ENCODE peak calls at places on chromosomes 13 and 19, in seven cellular contexts. One of them, this sample, is unnamed.
A peak's percentile ranks its signal among the peaks of the same experiment; 100 is the strongest.

GRCh38 chr13:30334663-30335386 is 27.5 kb upstream of the KATNAL1 start:
- DNase-seq in neuronal stem cell: peak; percentile 54
- DNase-seq in H1: peak; percentile 63
- DNase-seq in H9: peak; percentile 43
- DNase-seq in mesenchymal stem cell: no peak
- DNase-seq in trophoblast cell: peak; percentile 49
- DNase-seq in IMR-90: peak; percentile 4
- DNase-seq in this sample: peak; percentile 58

GRCh38 chr19:39038098-39038497 is 5.7 kb upstream of the FBXO27 start:
- DNase-seq in H9: peak; percentile 83
- DNase-seq in neuronal stem cell: peak; percentile 49
- DNase-seq in mesenchymal stem cell: peak; percentile 32
- DNase-seq in H1: peak; percentile 67
- DNase-seq in IMR-90: peak; percentile 25
- DNase-seq in trophoblast cell: peak; percentile 12
- DNase-seq in this sample: peak; percentile 81

GRCh38 chr13:110503037-110503901 is 58.3 kb downstream of the RAB20 start:
- DNase-seq in IMR-90: peak; percentile 12
- DNase-seq in H1: no peak
- DNase-seq in trophoblast cell: no peak
- DNase-seq in mesenchymal stem cell: peak; percentile 93
- DNase-seq in neuronal stem cell: no peak
- DNase-seq in H9: no peak
- DNase-seq in this sample: no peak

GRCh38 chr19:41476583-41476982 is 33.6 kb downstream of the ERICH4 start:
- DNase-seq in IMR-90: no peak
- DNase-seq in trophoblast cell: no peak
- DNase-seq in neuronal stem cell: no peak
- DNase-seq in H1: no peak
- DNase-seq in H9: no peak
- DNase-seq in mesenchymal stem cell: no peak
- DNase-seq in this sample: no peak

GRCh38 chr19:40445945-40446784 is 2.0 kb upstream of the SERTAD3 start:
- DNase-seq in H1: peak; percentile 50
- DNase-seq in H9: peak; percentile 62
- DNase-seq in neuronal stem cell: no peak
- DNase-seq in mesenchymal stem cell: peak; percentile 52
- DNase-seq in IMR-90: no peak
- DNase-seq in trophoblast cell: peak; percentile 75
- DNase-seq in this sample: peak; percentile 92

GRCh38 chr19:10431254-10431942 is 11.1 kb downstream of the PDE4A start:
- DNase-seq in H9: no peak
- DNase-seq in H1: peak; percentile 65
- DNase-seq in trophoblast cell: peak; percentile 44
- DNase-seq in mesenchymal stem cell: no peak
- DNase-seq in neuronal stem cell: no peak
- DNase-seq in IMR-90: no peak
- DNase-seq in this sample: peak; percentile 41

GRCh38 chr13:59261928-59262488 is 901.7 kb downstream of the DIAPH3 start:
- DNase-seq in H9: peak; percentile 30
- DNase-seq in H1: peak; percentile 49
- DNase-seq in mesenchymal stem cell: no peak
- DNase-seq in neuronal stem cell: no peak
- DNase-seq in trophoblast cell: no peak
- DNase-seq in IMR-90: peak; percentile 12
- DNase-seq in this sample: peak; percentile 80

GRCh38 chr13:109156181-109156935 is 526.9 kb downstream of the MYO16 start:
- DNase-seq in H9: no peak
- DNase-seq in H1: no peak
- DNase-seq in IMR-90: peak; percentile 86
- DNase-seq in trophoblast cell: peak; percentile 59
- DNase-seq in mesenchymal stem cell: peak; percentile 85
- DNase-seq in neuronal stem cell: no peak
- DNase-seq in this sample: peak; percentile 55

GRCh38 chr19:32908641-32909190 is 39.1 kb upstream of the SLC7A9 start:
- DNase-seq in H9: no peak
- DNase-seq in mesenchymal stem cell: no peak
- DNase-seq in H1: no peak
- DNase-seq in trophoblast cell: peak; percentile 83
- DNase-seq in IMR-90: no peak
- DNase-seq in neuronal stem cell: no peak
- DNase-seq in this sample: peak; percentile 48

DNA sequence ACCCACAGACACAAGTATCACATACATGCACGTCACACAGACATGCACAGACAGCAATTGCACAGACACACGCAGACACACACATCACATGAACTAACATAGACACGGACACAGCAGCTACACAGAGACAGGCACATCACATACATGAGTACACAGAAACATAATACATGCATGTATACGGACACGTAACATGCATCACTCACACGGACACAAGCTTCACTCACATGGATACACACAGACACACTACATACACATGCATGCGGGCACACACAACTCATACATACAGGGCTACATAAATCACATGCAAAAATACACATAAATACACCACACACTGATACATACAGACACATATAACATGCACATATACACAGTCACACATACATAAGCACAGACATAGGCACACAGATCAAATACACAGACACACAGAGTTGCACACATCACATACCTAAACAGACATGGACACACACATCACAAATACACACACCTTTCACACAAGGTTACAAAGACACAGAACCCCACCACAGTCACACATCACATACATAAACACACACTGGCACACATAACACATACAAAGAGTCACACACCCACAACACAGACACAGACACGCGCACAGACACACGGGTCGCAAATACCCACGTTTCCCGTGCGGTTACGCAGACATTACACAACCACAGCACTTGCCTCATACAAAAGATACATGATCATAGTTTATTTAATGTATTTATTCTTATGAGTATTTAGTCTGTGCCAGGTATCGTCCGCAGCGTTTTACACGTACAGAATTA is 1.1 kb upstream of the LMTK3 start:
- DNase-seq in IMR-90: no peak
- DNase-seq in mesenchymal stem cell: no peak
- DNase-seq in trophoblast cell: no peak
- DNase-seq in H9: no peak
- DNase-seq in H1: no peak
- DNase-seq in neuronal stem cell: no peak
- DNase-seq in this sample: no peak
- H3K79me1 ChIP-seq in IMR-90: no peaks in the 10 kb centered on the region
- H3K79me1 ChIP-seq in mesenchymal stem cell: no peaks in the 10 kb centered on the region
- H3K79me1 ChIP-seq in trophoblast cell: peaks cover 4% of the 10 kb centered on the region
- H3K79me1 ChIP-seq in H9: no peaks in the 10 kb centered on the region
- H3K79me1 ChIP-seq in H1: no peaks in the 10 kb centered on the region
- H3K79me1 ChIP-seq in neuronal stem cell: peaks cover 1% of the 10 kb centered on the region
- H3K79me1 ChIP-seq in this sample: no peaks in the 10 kb centered on the region

GRCh38 chr13:80109313-80109712 is 231.6 kb downstream of the SPRY2 start:
- DNase-seq in H1: no peak
- DNase-seq in mesenchymal stem cell: no peak
- DNase-seq in neuronal stem cell: no peak
- DNase-seq in IMR-90: no peak
- DNase-seq in trophoblast cell: no peak
- DNase-seq in H9: no peak
- DNase-seq in this sample: no peak
- H2BK5ac ChIP-seq in H1: no peak overlapping the region
- H2BK5ac ChIP-seq in mesenchymal stem cell: no peak overlapping the region
- H2BK5ac ChIP-seq in neuronal stem cell: no peak overlapping the region
- H2BK5ac ChIP-seq in IMR-90: no peak overlapping the region
- H2BK5ac ChIP-seq in trophoblast cell: no peak overlapping the region
- H2BK5ac ChIP-seq in H9: no peak overlapping the region
- H2BK5ac ChIP-seq in this sample: no peak overlapping the region

GRCh38 chr19:19632661-19633060 is 4.6 kb upstream of the LPAR2 start:
- DNase-seq in H9: no peak
- DNase-seq in neuronal stem cell: no peak
- DNase-seq in trophoblast cell: no peak
- DNase-seq in IMR-90: no peak
- DNase-seq in mesenchymal stem cell: no peak
- DNase-seq in H1: no peak
- DNase-seq in this sample: no peak

GRCh38 chr19:19633711-19634515 is 5.9 kb upstream of the LPAR2 start:
- DNase-seq in IMR-90: no peak
- DNase-seq in H9: no peak
- DNase-seq in neuronal stem cell: no peak
- DNase-seq in mesenchymal stem cell: no peak
- DNase-seq in trophoblast cell: no peak
- DNase-seq in H1: no peak
- DNase-seq in this sample: no peak

GRCh38 chr19:19636573-19636972 is 6.9 kb downstream of the GMIP start:
- DNase-seq in H1: no peak
- DNase-seq in H9: no peak
- DNase-seq in neuronal stem cell: no peak
- DNase-seq in mesenchymal stem cell: no peak
- DNase-seq in IMR-90: no peak
- DNase-seq in trophoblast cell: no peak
- DNase-seq in this sample: no peak

GRCh38 chr19:19635313-19635702 is 7.3 kb upstream of the LPAR2 start:
- DNase-seq in neuronal stem cell: no peak
- DNase-seq in trophoblast cell: no peak
- DNase-seq in H9: no peak
- DNase-seq in H1: no peak
- DNase-seq in mesenchymal stem cell: no peak
- DNase-seq in IMR-90: no peak
- DNase-seq in this sample: no peak

GRCh38 chr19:19634516-19635312 is 6.7 kb upstream of the LPAR2 start:
- DNase-seq in neuronal stem cell: no peak
- DNase-seq in H9: no peak
- DNase-seq in H1: no peak
- DNase-seq in mesenchymal stem cell: no peak
- DNase-seq in trophoblast cell: no peak
- DNase-seq in IMR-90: no peak
- DNase-seq in this sample: no peak
- H3K79me1 ChIP-seq in neuronal stem cell: no peaks in the 10 kb centered on the region
- H3K79me1 ChIP-seq in H9: no peaks in the 10 kb centered on the region
- H3K79me1 ChIP-seq in H1: peaks cover 2% of the 10 kb centered on the region
- H3K79me1 ChIP-seq in mesenchymal stem cell: no peaks in the 10 kb centered on the region
- H3K79me1 ChIP-seq in trophoblast cell: no peaks in the 10 kb centered on the region
- H3K79me1 ChIP-seq in IMR-90: no peaks in the 10 kb centered on the region
- H3K79me1 ChIP-seq in this sample: no peaks in the 10 kb centered on the region

GRCh38 chr13:62324842-62325241 is 909.2 kb upstream of the PCDH20 start:
- DNase-seq in neuronal stem cell: no peak
- DNase-seq in trophoblast cell: no peak
- DNase-seq in H1: no peak
- DNase-seq in IMR-90: no peak
- DNase-seq in H9: no peak
- DNase-seq in mesenchymal stem cell: no peak
- DNase-seq in this sample: no peak
- H2BK5ac ChIP-seq in neuronal stem cell: no peak overlapping the region
- H2BK5ac ChIP-seq in trophoblast cell: no peak overlapping the region
- H2BK5ac ChIP-seq in H1: no peak overlapping the region
- H2BK5ac ChIP-seq in IMR-90: no peak overlapping the region
- H2BK5ac ChIP-seq in H9: no peak overlapping the region
- H2BK5ac ChIP-seq in mesenchymal stem cell: no peak overlapping the region
- H2BK5ac ChIP-seq in this sample: no peak overlapping the region

GRCh38 chr13:27120011-27120410 is 51.6 kb downstream of the USP12 start:
- DNase-seq in neuronal stem cell: no peak
- DNase-seq in trophoblast cell: no peak
- DNase-seq in IMR-90: peak; percentile 40
- DNase-seq in H9: no peak
- DNase-seq in mesenchymal stem cell: no peak
- DNase-seq in H1: no peak
- DNase-seq in this sample: no peak

GRCh38 chr13:27124571-27124970 is 47.0 kb downstream of the USP12 start:
- DNase-seq in H9: no peak
- DNase-seq in trophoblast cell: no peak
- DNase-seq in IMR-90: no peak
- DNase-seq in neuronal stem cell: no peak
- DNase-seq in mesenchymal stem cell: no peak
- DNase-seq in H1: no peak
- DNase-seq in this sample: no peak

GRCh38 chr13:27120811-27121210 is 50.8 kb downstream of the USP12 start:
- DNase-seq in trophoblast cell: no peak
- DNase-seq in mesenchymal stem cell: no peak
- DNase-seq in H9: no peak
- DNase-seq in IMR-90: peak; percentile 28
- DNase-seq in neuronal stem cell: no peak
- DNase-seq in H1: no peak
- DNase-seq in this sample: peak; percentile 22

GRCh38 chr13:27118428-27119054 is 53.1 kb downstream of the USP12 start:
- DNase-seq in IMR-90: no peak
- DNase-seq in mesenchymal stem cell: no peak
- DNase-seq in H9: no peak
- DNase-seq in H1: no peak
- DNase-seq in trophoblast cell: no peak
- DNase-seq in neuronal stem cell: no peak
- DNase-seq in this sample: no peak

DNA sequence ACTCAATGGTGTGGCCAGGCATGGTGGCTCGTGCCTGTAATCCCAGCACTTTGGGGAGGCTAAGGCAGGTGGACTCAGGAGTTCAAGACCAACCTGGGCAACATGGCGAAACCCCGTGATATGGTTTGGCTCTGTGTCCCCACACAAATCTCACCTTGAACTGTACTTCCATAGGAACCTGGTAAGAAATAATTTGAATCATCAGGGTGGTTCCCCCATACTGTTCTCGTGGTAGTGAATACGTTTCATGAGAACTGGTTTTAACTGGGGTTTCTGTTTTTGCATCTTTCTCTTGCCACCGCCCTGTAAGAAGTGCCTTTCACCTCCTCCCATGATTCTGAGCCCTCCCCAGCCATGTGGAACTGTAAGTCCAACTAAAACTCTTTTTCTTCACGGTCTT is 49.6 kb downstream of the USP12 start:
- DNase-seq in IMR-90: no peak
- DNase-seq in H9: no peak
- DNase-seq in trophoblast cell: no peak
- DNase-seq in H1: no peak
- DNase-seq in neuronal stem cell: no peak
- DNase-seq in mesenchymal stem cell: no peak
- DNase-seq in this sample: no peak
- H3K79me1 ChIP-seq in IMR-90: peaks cover 47% of the 10 kb centered on the region
- H3K79me1 ChIP-seq in H9: no peaks in the 10 kb centered on the region
- H3K79me1 ChIP-seq in trophoblast cell: peaks cover 2% of the 10 kb centered on the region
- H3K79me1 ChIP-seq in H1: no peaks in the 10 kb centered on the region
- H3K79me1 ChIP-seq in neuronal stem cell: peaks cover 8% of the 10 kb centered on the region
- H3K79me1 ChIP-seq in mesenchymal stem cell: peaks cover 22% of the 10 kb centered on the region
- H3K79me1 ChIP-seq in this sample: peaks cover 21% of the 10 kb centered on the region

DNA sequence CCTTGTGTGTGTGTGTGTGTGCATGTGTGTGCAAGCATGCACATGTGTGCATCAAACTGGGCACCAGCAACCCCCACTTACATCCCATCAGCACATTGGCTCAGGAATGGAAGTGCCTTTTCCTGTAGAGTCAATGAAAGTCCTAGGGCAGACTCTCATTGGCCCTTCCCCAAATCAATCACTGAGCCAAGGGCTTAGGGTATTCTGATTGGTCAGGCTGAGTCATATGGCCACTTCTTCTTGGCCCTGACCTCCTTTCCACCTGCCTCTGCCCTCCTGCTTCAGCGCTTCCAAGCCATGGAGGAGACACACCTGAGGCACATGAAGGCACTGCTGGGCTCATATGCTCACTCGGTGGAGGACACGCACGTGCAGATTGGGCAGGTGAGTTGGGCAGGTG is 20.9 kb downstream of the FCHO1 start:
- DNase-seq in trophoblast cell: no peak
- DNase-seq in H9: no peak
- DNase-seq in neuronal stem cell: no peak
- DNase-seq in H1: no peak
- DNase-seq in IMR-90: peak; percentile 14
- DNase-seq in mesenchymal stem cell: peak; percentile 44
- DNase-seq in this sample: peak; percentile 67
- H2BK5ac ChIP-seq in trophoblast cell: no peak overlapping the region
- H2BK5ac ChIP-seq in H9: no peak overlapping the region
- H2BK5ac ChIP-seq in neuronal stem cell: no peak overlapping the region
- H2BK5ac ChIP-seq in H1: no peak overlapping the region
- H2BK5ac ChIP-seq in IMR-90: no peak overlapping the region
- H2BK5ac ChIP-seq in mesenchymal stem cell: no peak overlapping the region
- H2BK5ac ChIP-seq in this sample: no peak overlapping the region

This sample was measured in mesendoderm.